ENCODE peak calls at places on chromosomes 1 and 21, in seven cellular contexts. One of them, this sample, is unnamed.

GRCh38 chr1:209601809-209602657 is 18.5 kb downstream of the CAMK1G start:
- DNase-seq in T-helper 1 cell: no peak
- DNase-seq in endothelial cell: peak
- DNase-seq in ELF-1: peak
- DNase-seq in AG04449: no peak
- DNase-seq in smooth muscle cell of the brain vasculature: no peak
- DNase-seq in glomerular endothelial cell: no peak
- DNase-seq in this sample: no peak

GRCh38 chr21:46059195-46059594 is 38.7 kb upstream of the COL6A2 start:
- DNase-seq in AG04449: no peak
- DNase-seq in T-helper 1 cell: no peak
- DNase-seq in smooth muscle cell of the brain vasculature: no peak
- DNase-seq in ELF-1: no peak
- DNase-seq in glomerular endothelial cell: no peak
- DNase-seq in endothelial cell: no peak
- DNase-seq in this sample: peak

GRCh38 chr1:108595510-108595909 is 35.6 kb downstream of the EEIG2 start:
- DNase-seq in glomerular endothelial cell: no peak
- DNase-seq in endothelial cell: no peak
- DNase-seq in AG04449: no peak
- DNase-seq in T-helper 1 cell: no peak
- DNase-seq in smooth muscle cell of the brain vasculature: no peak
- DNase-seq in ELF-1: no peak
- DNase-seq in this sample: no peak

GRCh38 chr21:27814226-27814625 is 847.3 kb upstream of the ADAMTS5 start:
- DNase-seq in AG04449: no peak
- DNase-seq in smooth muscle cell of the brain vasculature: no peak
- DNase-seq in ELF-1: no peak
- DNase-seq in T-helper 1 cell: no peak
- DNase-seq in glomerular endothelial cell: no peak
- DNase-seq in endothelial cell: no peak
- DNase-seq in this sample: no peak

GRCh38 chr1:76428027-76428426 is 353.5 kb downstream of the ST6GALNAC3 start:
- DNase-seq in T-helper 1 cell: no peak
- DNase-seq in AG04449: no peak
- DNase-seq in endothelial cell: no peak
- DNase-seq in ELF-1: no peak
- DNase-seq in glomerular endothelial cell: no peak
- DNase-seq in smooth muscle cell of the brain vasculature: no peak
- DNase-seq in this sample: no peak

GRCh38 chr1:208541225-208541855 is 297.2 kb upstream of the PLXNA2 start:
- DNase-seq in AG04449: no peak
- DNase-seq in endothelial cell: no peak
- DNase-seq in smooth muscle cell of the brain vasculature: no peak
- DNase-seq in ELF-1: no peak
- DNase-seq in T-helper 1 cell: no peak
- DNase-seq in glomerular endothelial cell: no peak
- DNase-seq in this sample: no peak

GRCh38 chr1:202283379-202283844 is 58.3 kb downstream of the UBE2T start:
- DNase-seq in ELF-1: peak
- DNase-seq in smooth muscle cell of the brain vasculature: peak
- DNase-seq in glomerular endothelial cell: no peak
- DNase-seq in T-helper 1 cell: no peak
- DNase-seq in AG04449: peak
- DNase-seq in endothelial cell: no peak
- DNase-seq in this sample: no peak

GRCh38 chr1:197029749-197030148 is 37.3 kb downstream of the F13B start:
- DNase-seq in endothelial cell: no peak
- DNase-seq in T-helper 1 cell: no peak
- DNase-seq in AG04449: no peak
- DNase-seq in ELF-1: no peak
- DNase-seq in glomerular endothelial cell: no peak
- DNase-seq in smooth muscle cell of the brain vasculature: no peak
- DNase-seq in this sample: no peak

GRCh38 chr1:168145184-168146159 is 8.7 kb upstream of the GPR161 start:
- DNase-seq in T-helper 1 cell: peak
- DNase-seq in ELF-1: peak
- DNase-seq in AG04449: no peak
- DNase-seq in smooth muscle cell of the brain vasculature: peak
- DNase-seq in endothelial cell: peak
- DNase-seq in glomerular endothelial cell: peak
- DNase-seq in this sample: peak

This sample was measured in type B pancreatic cell.